ENCODE peak calls at places on chromosomes 13 and 19, in five cellular contexts. T, J, Q, R and G are unnamed samples.

GRCh38 chr19:39941615-39942507 is 7.4 kb upstream of the FCGBP start:
- DNase-seq in T (no peak), J (no peak), Q (peak), R (peak), G (peak)

GRCh38 chr19:13366529-13367143 is 139.6 kb downstream of the CACNA1A start:
- DNase-seq in T (peak), J (no peak), Q (peak), R (no peak), G (no peak)

GRCh38 chr13:45879666-45880065 is 28.1 kb upstream of the SIAH3 start:
- DNase-seq in T (no peak), J (peak), Q (peak), R (peak), G (no peak)

GRCh38 chr13:39484506-39485313 is 118.3 kb downstream of the LHFPL6 start:
- DNase-seq in T (no peak), J (no peak), Q (no peak), R (no peak), G (no peak)

GRCh38 chr13:45021250-45021649 is 31.9 kb downstream of the GPALPP1 start:
- DNase-seq in T (no peak), J (no peak), Q (no peak), R (no peak), G (no peak)

GRCh38 chr19:16888629-16889371 is at the start of gene F2RL3:
- DNase-seq in T (no peak), J (no peak), Q (no peak), R (peak), G (no peak)

GRCh38 chr19:2552859-2553258 is 76.9 kb downstream of the GADD45B start:
- DNase-seq in T (no peak), J (no peak), Q (peak), R (no peak), G (peak)

GRCh38 chr13:25844559-25845434 is 207.0 kb downstream of the SHISA2 start:
- DNase-seq in T (no peak), J (no peak), Q (no peak), R (no peak), G (no peak)

GRCh38 chr13:21218351-21219043 is 42.0 kb downstream of the MRPL57 start:
- DNase-seq in T (no peak), J (no peak), Q (no peak), R (no peak), G (no peak)

GRCh38 chr19:7868326-7868670 is 5.9 kb downstream of the PRR36 start:
- DNase-seq in T (no peak), J (no peak), Q (no peak), R (no peak), G (no peak)

GRCh38 chr19:54918499-54918898 is 12.6 kb downstream of the NCR1 start:
- DNase-seq in T (no peak), J (no peak), Q (no peak), R (no peak), G (no peak)

GRCh38 chr13:50889317-50889716 is 20.3 kb upstream of the RNASEH2B start:
- DNase-seq in T (no peak), J (no peak), Q (no peak), R (no peak), G (no peak)

GRCh38 chr19:58575183-58576041 is 2.3 kb upstream of the MZF1 start:
- DNase-seq in T (peak), J (no peak), Q (peak), R (peak), G (no peak)

GRCh38 chr19:30284209-30284608 is 88.0 kb upstream of the ZNF536 start:
- DNase-seq in T (no peak), J (no peak), Q (no peak), R (no peak), G (no peak)

GRCh38 chr19:27974082-27974513 is 1238.9 kb downstream of the UQCRFS1 start:
- DNase-seq in T (peak), J (peak), Q (peak), R (no peak), G (no peak)

GRCh38 chr19:56856822-56857221 is 16.3 kb upstream of the PEG3 start:
- DNase-seq in T (no peak), J (no peak), Q (no peak), R (no peak), G (no peak)